ENCODE peak calls at places on chromosomes 6 and 20, in eight cellular contexts. F is CD4-positive, alpha-beta memory T cell; R is NCI-H1436 treated with DMSO at 0.1 percent for 48 hours; W is GM20000; L is A549; Y is SK-N-SH; A is heart right ventricle; P is Right ventricle myocardium superior. K is an unnamed sample.

GRCh38 chr20:11015440-11015839 is 341.6 kb upstream of the JAG1 start:
- DNase-seq in F (no peak), R (no peak), W (no peak), L (no peak), Y (no peak), A (no peak), P (no peak), K (no peak)

GRCh38 chr20:43752561-43753301 is 25.9 kb upstream of the GTSF1L start:
- DNase-seq in F (no peak), R (no peak), W (peak; percentile 70), L (no peak), Y (no peak), A (no peak), P (peak; percentile 57), K (no peak)

GRCh38 chr20:12482661-12483060 is 526.1 kb upstream of the SPTLC3 start:
- DNase-seq in F (no peak), R (no peak), W (no peak), L (no peak), Y (no peak), A (no peak), P (no peak), K (no peak)

GRCh38 chr6:36109092-36109491 is 21.2 kb upstream of the MAPK13 start:
- DNase-seq in F (peak; percentile 72), R (no peak), W (no peak), L (no peak), Y (no peak), A (no peak), P (no peak), K (no peak)

GRCh38 chr6:149846321-149846720 is 17.8 kb downstream of the LRP11 start:
- DNase-seq in F (no peak), R (no peak), W (no peak), L (peak; percentile 39), Y (no peak), A (no peak), P (no peak), K (no peak)

GRCh38 chr6:16137451-16137801 is 8.5 kb downstream of the MYLIP start:
- DNase-seq in F (no peak), R (no peak), W (no peak), L (no peak), Y (no peak), A (no peak), P (no peak), K (no peak)

GRCh38 chr6:110042670-110043296 is 64.7 kb downstream of the GPR6 start:
- DNase-seq in F (no peak), R (no peak), W (no peak), L (no peak), Y (no peak), A (no peak), P (no peak), K (no peak)

GRCh38 chr6:30043744-30044143 is 17.3 kb upstream of the POLR1H start:
- DNase-seq in F (no peak), R (no peak), W (no peak), L (no peak), Y (no peak), A (no peak), P (no peak), K (no peak)

GRCh38 chr20:40669692-40670091 is 19.3 kb downstream of the MAFB start:
- DNase-seq in F (no peak), R (no peak), W (no peak), L (no peak), Y (peak; percentile 39), A (peak; percentile 33), P (peak; percentile 62), K (no peak)

GRCh38 chr6:10720229-10720959 is 2.5 kb upstream of the TMEM14C start:
- DNase-seq in F (peak; percentile 67), R (no peak), W (peak; percentile 34), L (no peak), Y (peak; percentile 22), A (peak; percentile 74), P (peak; percentile 80), K (peak; percentile 60)

GRCh38 chr20:36469973-36470372 is 71.3 kb upstream of the MYL9 start:
- DNase-seq in F (no peak), R (no peak), W (no peak), L (no peak), Y (no peak), A (no peak), P (no peak), K (no peak)

GRCh38 chr20:18077157-18077556 is 19.4 kb upstream of the OVOL2 start:
- DNase-seq in F (no peak), R (no peak), W (no peak), L (no peak), Y (no peak), A (no peak), P (no peak), K (no peak)

GRCh38 chr6:30612687-30613248 is 4.3 kb downstream of the PPP1R10 start:
- DNase-seq in F (no peak), R (no peak), W (no peak), L (no peak), Y (no peak), A (no peak), P (no peak), K (no peak)

GRCh38 chr6:125918681-125919566 is 37.6 kb upstream of the HINT3 start:
- DNase-seq in F (peak; percentile 75), R (no peak), W (peak; percentile 70), L (peak; percentile 92), Y (no peak), A (no peak), P (no peak), K (peak; percentile 26)

GRCh38 chr20:22430154-22430745 is 154.1 kb downstream of the FOXA2 start:
- DNase-seq in F (no peak), R (no peak), W (no peak), L (peak; percentile 88), Y (no peak), A (no peak), P (no peak), K (no peak)

GRCh38 chr20:8076505-8077498 is 55.3 kb upstream of the PLCB1 start:
- DNase-seq in F (no peak), R (no peak), W (no peak), L (no peak), Y (no peak), A (no peak), P (no peak), K (no peak)

GRCh38 chr20:61520761-61521460 is 268.9 kb downstream of the CDH4 start:
- DNase-seq in F (no peak), R (no peak), W (no peak), L (no peak), Y (no peak), A (no peak), P (no peak), K (no peak)

GRCh38 chr20:58618694-58619540 is 32.2 kb upstream of the STX16 start:
- DNase-seq in F (no peak), R (no peak), W (no peak), L (no peak), Y (no peak), A (no peak), P (peak; percentile 50), K (no peak)

GRCh38 chr20:51906049-51906448 is 103.7 kb upstream of the SALL4 start:
- DNase-seq in F (no peak), R (peak; percentile 62), W (no peak), L (no peak), Y (no peak), A (no peak), P (no peak), K (no peak)

GRCh38 chr6:98828991-98829411 is 5.4 kb upstream of the POU3F2 start:
- DNase-seq in F (no peak), R (no peak), W (no peak), L (no peak), Y (no peak), A (no peak), P (no peak), K (no peak)

GRCh38 chr6:106751501-106752252 is 122.3 kb downstream of the QRSL1 start:
- DNase-seq in F (no peak), R (no peak), W (no peak), L (peak; percentile 43), Y (no peak), A (no peak), P (no peak), K (no peak)

K was measured in HAP-1.